ENCODE peak calls at places on chromosomes 12 and 14, in four cellular contexts. S is heart left ventricle, Q is A549, X is heart right ventricle. T is an unnamed sample.

GRCh38 chr14:21997300-21997699 is 323.7 kb upstream of the OR4E1 start:
- DNase-seq in Q (peak), S (no peak), X (no peak), T (no peak)

GRCh38 chr14:52369305-52369781 is 55.2 kb downstream of the PTGER2 start:
- DNase-seq in X (no peak), S (no peak), Q (no peak), T (no peak)

GRCh38 chr14:106530423-106531107 is 1004.2 kb downstream of the TMEM121 start:
- DNase-seq in Q (peak), S (no peak), X (no peak), T (no peak)

GRCh38 chr14:51639668-51640316 is 11.9 kb upstream of the FRMD6 start:
- DNase-seq in S (no peak), X (no peak), Q (no peak), T (no peak)

GRCh38 chr12:26746315-26746714 is 86.7 kb downstream of the ITPR2 start:
- DNase-seq in Q (no peak), X (no peak), S (no peak), T (no peak)

GRCh38 chr14:101027291-101027690 is 123.8 kb upstream of the RTL1 start:
- DNase-seq in S (no peak), Q (no peak), X (no peak), T (no peak)

GRCh38 chr14:100784523-100785337 is 41.2 kb upstream of the MEG3 start:
- DNase-seq in S (no peak), X (no peak), Q (no peak), T (no peak)

GRCh38 chr14:77128414-77128891 is 13.1 kb downstream of the ZDHHC22 start:
- DNase-seq in S (no peak), X (no peak), Q (no peak), T (no peak)

GRCh38 chr12:59075141-59075540 is 154.8 kb upstream of the LRIG3 start:
- DNase-seq in X (no peak), Q (no peak), S (no peak), T (no peak)

GRCh38 chr12:11958216-11959091 is 112.3 kb upstream of the BCL2L14 start:
- DNase-seq in X (no peak), S (no peak), Q (peak), T (no peak)

GRCh38 chr12:106651552-106651951 is 68.7 kb downstream of the RFX4 start:
- DNase-seq in S (no peak), Q (no peak), X (no peak), T (no peak)

GRCh38 chr12:54173066-54173726 is 15.6 kb downstream of the SMUG1 start:
- DNase-seq in X (no peak), S (no peak), Q (no peak), T (no peak)

GRCh38 chr12:11888029-11888428 is 182.7 kb upstream of the BCL2L14 start:
- DNase-seq in S (no peak), Q (no peak), X (no peak), T (no peak)

GRCh38 chr12:56104815-56105476 is 587 bp downstream of the PA2G4 start:
- DNase-seq in S (no peak), Q (peak), X (no peak), T (no peak)

GRCh38 chr14:99593971-99594841 is 9.8 kb downstream of the CCDC85C start:
- DNase-seq in Q (no peak), S (no peak), X (no peak), T (no peak)

GRCh38 chr12:133156125-133156690 is 25.1 kb upstream of the ZNF268 start:
- DNase-seq in X (no peak), S (no peak), Q (peak), T (no peak)
- H3K4me3 ChIP-seq in X (no peak), S (no peak), Q (no peak), T (no peak)

GRCh38 chr12:131408036-131408365 is 302.9 kb upstream of the SFSWAP start:
- DNase-seq in X (no peak), S (no peak), Q (no peak), T (no peak)

GRCh38 chr12:131404705-131405104 is 306.2 kb upstream of the SFSWAP start:
- DNase-seq in S (no peak), Q (no peak), X (no peak), T (no peak)

GRCh38 chr12:131403676-131404075 is 307.2 kb upstream of the SFSWAP start:
- DNase-seq in Q (no peak), S (no peak), X (no peak), T (no peak)

GRCh38 chr12:131408484-131408883 is 302.4 kb upstream of the SFSWAP start:
- DNase-seq in X (no peak), Q (no peak), S (no peak), T (no peak)

GRCh38 chr12:131407221-131408035 is 303.5 kb upstream of the SFSWAP start:
- DNase-seq in S (no peak), Q (no peak), X (no peak), T (no peak)
- TF ChIP-seq CTCF in S (no peak), Q (no peak), X (no peak), T (no peak)

GRCh38 chr12:51242150-51242549 is 3.5 kb downstream of the DAZAP2 start:
- DNase-seq in Q (no peak), X (no peak), S (peak), T (no peak)

GRCh38 chr12:51245476-51246253 is 7.0 kb downstream of the DAZAP2 start:
- DNase-seq in X (no peak), Q (no peak), S (no peak), T (no peak)

GRCh38 chr12:51244269-51244668 is 5.6 kb downstream of the DAZAP2 start:
- DNase-seq in Q (no peak), X (no peak), S (no peak), T (no peak)

GRCh38 chr12:51240971-51241370 is 2.3 kb downstream of the DAZAP2 start:
- DNase-seq in Q (no peak), X (no peak), S (no peak), T (no peak)

DNA sequence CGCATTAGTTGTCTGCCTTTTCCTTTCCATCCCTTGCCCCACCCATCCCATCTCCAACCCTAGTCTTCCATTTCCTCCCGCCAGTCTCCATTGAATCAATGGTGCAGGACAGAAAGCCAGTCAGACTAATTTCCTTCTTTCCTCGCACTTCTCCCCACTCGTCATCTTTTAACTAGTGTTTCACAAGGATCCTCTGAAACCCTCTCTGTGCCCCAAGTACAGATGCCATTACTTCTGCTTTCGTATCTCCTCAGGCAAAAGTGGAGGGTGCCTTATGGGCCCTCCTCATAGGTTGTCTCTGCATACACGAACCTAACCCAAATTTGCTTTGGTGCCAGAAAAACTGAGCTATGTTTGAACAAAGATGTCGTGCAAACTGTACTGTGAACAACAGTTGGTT is 4.3 kb downstream of the DAZAP2 start:
- DNase-seq in Q (no peak), X (no peak), S (no peak), T (no peak)
- H3K27ac ChIP-seq in Q (no peak), X (no peak), S (no peak), T (no peak)

GRCh38 chr14:75070383-75070782 is 942 bp downstream of the ZC2HC1C start:
- DNase-seq in X (no peak), Q (no peak), S (no peak), T (no peak)
- H3K4me3 ChIP-seq in X (peak), Q (no peak), S (no peak), T (no peak)

DNA sequence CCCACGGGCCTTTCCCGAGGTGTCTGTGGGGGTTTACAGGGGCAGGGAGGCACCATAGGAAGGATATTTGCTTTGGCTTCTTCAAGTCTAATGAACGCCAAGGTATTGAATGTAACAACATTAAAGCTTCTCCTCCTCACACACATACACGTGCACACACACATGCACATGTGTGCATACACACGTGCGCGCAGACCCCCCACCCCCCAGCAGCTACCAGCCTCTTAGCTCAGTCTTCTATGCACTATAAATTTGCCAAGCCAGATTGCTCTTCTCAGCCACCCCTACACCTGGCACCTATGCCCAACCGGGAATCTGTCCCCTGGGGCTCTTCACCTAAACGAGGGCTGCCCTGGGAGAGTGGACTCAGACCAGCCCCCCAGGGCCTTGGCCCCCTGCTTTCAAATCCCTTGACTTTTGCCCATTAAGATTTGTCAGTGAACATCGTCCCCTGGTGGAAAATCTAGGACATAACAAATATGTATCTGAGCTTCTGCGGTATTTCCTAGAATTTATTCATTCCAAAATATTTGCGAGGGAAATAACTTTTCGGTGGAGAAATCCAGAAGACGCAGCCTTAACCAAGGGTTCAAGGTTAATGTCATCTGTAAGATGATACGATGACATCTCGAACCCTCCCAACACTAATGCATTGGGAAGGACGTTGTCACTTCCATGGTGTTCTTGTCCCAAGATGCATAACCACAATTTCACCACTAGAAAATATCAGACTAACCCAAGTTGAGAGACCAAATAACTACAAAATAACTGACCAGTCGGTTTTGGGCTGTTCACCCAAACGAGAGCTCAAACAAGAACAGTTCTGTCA is 330.4 kb downstream of the MED13L start:
- DNase-seq in Q (no peak), S (no peak), X (no peak), T (no peak)
- TF ChIP-seq CTCF in Q (peak), S (no peak), X (peak), T (no peak)

DNA sequence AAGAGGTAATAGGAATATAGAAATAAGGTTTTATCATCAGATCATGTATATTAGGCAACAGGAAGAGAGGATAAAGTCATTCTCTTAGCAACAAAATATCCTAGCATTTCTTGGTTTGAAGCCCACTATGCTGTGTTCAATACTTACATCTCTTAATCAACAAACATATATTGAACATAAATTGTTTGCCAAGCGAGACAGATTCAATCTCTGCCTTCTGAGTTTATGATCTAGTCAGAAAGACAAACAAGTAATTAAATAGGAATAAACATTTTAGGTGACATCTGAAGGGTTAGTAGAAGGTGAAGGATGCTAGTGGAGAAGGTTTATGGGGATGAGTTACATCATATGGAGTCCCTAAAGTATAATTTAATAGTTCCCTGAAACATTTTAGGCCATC is 54.8 kb downstream of the PPHLN1 start:
- DNase-seq in X (no peak), Q (no peak), S (no peak), T (no peak)
- H3K27ac ChIP-seq in X (no peak), Q (no peak), S (no peak), T (no peak)

GRCh38 chr12:98894412-98895085 is 249.5 kb downstream of the APAF1 start:
- DNase-seq in Q (no peak), X (no peak), S (no peak), T (peak)
- H3K4me3 ChIP-seq in Q (no peak), X (peak), S (peak), T (peak)